ENCODE peak calls at places on chromosomes 13 and 19, in five cellular contexts. W is breast epithelium, S is left lung, P is neuronal stem cell, A is K562. K is an unnamed sample.

GRCh38 chr19:18349524-18350128 is 9.2 kb downstream of the PGPEP1 start:
- DNase-seq in W (peak; percentile 61), P (no peak), S (peak; percentile 89), A (peak; percentile 59), K (no peak)

GRCh38 chr13:45226024-45226423 is 25.2 kb upstream of the KCTD4 start:
- DNase-seq in W (no peak), P (no peak), A (no peak), S (no peak), K (no peak)

GRCh38 chr19:48152552-48152951 is 17.6 kb downstream of the LIG1 start:
- DNase-seq in W (peak; percentile 61), A (peak; percentile 53), P (peak; percentile 48), S (peak; percentile 45), K (no peak)

GRCh38 chr19:7924241-7924640 is 1.7 kb downstream of the CTXN1 start:
- DNase-seq in A (no peak), P (no peak), W (no peak), S (no peak), K (no peak)

GRCh38 chr19:12766051-12766521 is 9.3 kb downstream of the HOOK2 start:
- DNase-seq in P (no peak), A (peak; percentile 44), S (peak; percentile 99), W (peak; percentile 79), K (no peak)

GRCh38 chr13:40120781-40121180 is 465.3 kb downstream of the COG6 start:
- DNase-seq in P (no peak), S (no peak), A (no peak), W (no peak), K (no peak)

GRCh38 chr19:46753420-46754155 is 7.3 kb upstream of the STRN4 start:
- DNase-seq in S (peak; percentile 76), P (no peak), A (peak; percentile 50), W (no peak), K (no peak)

GRCh38 chr13:42333613-42334328 is 61.8 kb downstream of the AKAP11 start:
- DNase-seq in S (no peak), W (no peak), P (peak; percentile 38), A (no peak), K (no peak)

GRCh38 chr13:78587395-78587794 is 16.0 kb downstream of the POU4F1 start:
- DNase-seq in S (peak; percentile 50), A (no peak), W (no peak), P (peak; percentile 31), K (no peak)

GRCh38 chr13:75795274-75795673 is 159.1 kb downstream of the LMO7 start:
- DNase-seq in A (no peak), W (no peak), P (no peak), S (no peak), K (no peak)

GRCh38 chr13:45280751-45281634 is 60.0 kb downstream of the TPT1 start:
- DNase-seq in P (peak; percentile 17), S (peak; percentile 71), W (peak; percentile 72), A (no peak), K (peak; percentile 16)

GRCh38 chr19:7870571-7871279 is 3.5 kb downstream of the PRR36 start:
- DNase-seq in W (no peak), P (peak; percentile 85), A (peak; percentile 73), S (no peak), K (no peak)

GRCh38 chr19:45560686-45561085 is 23.9 kb downstream of the OPA3 start:
- DNase-seq in W (no peak), A (no peak), S (peak; percentile 43), P (no peak), K (no peak)

GRCh38 chr19:14400913-14401312 is 18.2 kb downstream of the DDX39A start:
- DNase-seq in S (no peak), A (no peak), W (no peak), P (no peak), K (no peak)

GRCh38 chr13:75492389-75492788 is 10.4 kb upstream of the TBC1D4 start:
- DNase-seq in A (no peak), W (no peak), P (no peak), S (no peak), K (no peak)

GRCh38 chr19:4703671-4704316 is 19.8 kb downstream of the DPP9 start:
- DNase-seq in A (peak; percentile 28), S (no peak), W (no peak), P (no peak), K (no peak)

GRCh38 chr19:8204961-8205360 is 4.2 kb upstream of the CERS4 start:
- DNase-seq in P (no peak), A (no peak), W (peak; percentile 83), S (no peak), K (no peak)

GRCh38 chr13:73090116-73090811 is 31.5 kb downstream of the KLF5 start:
- DNase-seq in A (peak; percentile 15), S (no peak), W (no peak), P (no peak), K (no peak)

GRCh38 chr19:48614436-48615144 is at the start of gene FAM83E:
- DNase-seq in A (peak; percentile 63), S (peak; percentile 91), W (no peak), P (no peak), K (no peak)

GRCh38 chr19:3801412-3802096 is 15.4 kb upstream of the MATK start:
- DNase-seq in A (peak; percentile 53), W (no peak), S (peak; percentile 85), P (peak; percentile 40), K (no peak)

GRCh38 chr13:82625753-82626152 is 1256.5 kb downstream of the SLITRK1 start:
- DNase-seq in P (no peak), A (no peak), S (no peak), W (no peak), K (no peak)

GRCh38 chr13:48184260-48184659 is 48.7 kb upstream of the ITM2B start:
- DNase-seq in A (no peak), W (no peak), P (no peak), S (no peak), K (no peak)

GRCh38 chr13:86792153-86792651 is 879.0 kb upstream of the SLITRK5 start:
- DNase-seq in W (no peak), A (no peak), P (no peak), S (peak; percentile 60), K (no peak)

GRCh38 chr19:39397360-39398296 is 6.5 kb downstream of the MED29 start:
- DNase-seq in S (peak; percentile 99), A (peak; percentile 80), W (peak; percentile 85), P (no peak), K (no peak)

GRCh38 chr13:91785435-91786137 is 387.2 kb downstream of the GPC5 start:
- DNase-seq in P (no peak), S (no peak), A (no peak), W (no peak), K (no peak)

GRCh38 chr13:110973007-110973700 is 58.3 kb upstream of the ANKRD10 start:
- DNase-seq in S (no peak), W (no peak), P (no peak), A (no peak), K (no peak)

GRCh38 chr13:86464193-86464592 is 665.0 kb upstream of the SLITRK6 start:
- DNase-seq in P (no peak), S (no peak), W (no peak), A (no peak), K (no peak)

GRCh38 chr19:39078436-39079200 is 5.5 kb upstream of the ACP7 start:
- DNase-seq in S (no peak), P (no peak), A (no peak), W (no peak), K (no peak)

GRCh38 chr19:4077800-4078683 is 11.3 kb upstream of the ZBTB7A start:
- DNase-seq in S (peak; percentile 92), P (no peak), W (peak; percentile 70), A (peak; percentile 55), K (no peak)

GRCh38 chr13:106078191-106078590 is 457.3 kb downstream of the EFNB2 start:
- DNase-seq in W (no peak), P (no peak), A (no peak), S (no peak), K (no peak)

GRCh38 chr13:27161980-27162379 is 9.6 kb downstream of the USP12 start:
- DNase-seq in A (no peak), W (no peak), P (no peak), S (no peak), K (no peak)
- H3K4me3 ChIP-seq in A (no peak overlapping the region), W (no peak overlapping the region), P (no peak overlapping the region), S (no peak overlapping the region), K (no peak overlapping the region)

DNA sequence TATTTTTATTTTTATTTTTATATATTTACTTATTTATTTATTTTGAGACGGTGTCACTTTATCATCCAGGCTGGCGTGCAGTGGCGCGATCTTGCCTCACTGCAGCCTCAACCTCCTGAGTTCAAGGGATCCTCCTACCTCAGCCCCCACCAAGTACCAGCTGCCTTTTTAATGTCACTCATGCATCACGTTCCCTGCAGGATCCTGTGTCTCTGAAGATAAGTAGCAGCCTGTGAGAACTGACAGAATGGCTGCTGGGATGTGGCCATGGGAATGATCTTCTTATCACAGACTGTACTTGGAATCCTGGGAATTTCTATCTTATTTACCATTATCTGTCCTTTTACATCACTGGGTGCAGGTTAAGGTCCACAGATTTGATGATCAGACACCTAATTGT is 9.2 kb upstream of the ZNF761 start:
- DNase-seq in P (no peak), A (no peak), S (no peak), W (no peak), K (no peak)
- H3K4me3 ChIP-seq in P (no peak overlapping the region), A (no peak overlapping the region), S (no peak overlapping the region), W (no peak overlapping the region), K (no peak overlapping the region)

DNA sequence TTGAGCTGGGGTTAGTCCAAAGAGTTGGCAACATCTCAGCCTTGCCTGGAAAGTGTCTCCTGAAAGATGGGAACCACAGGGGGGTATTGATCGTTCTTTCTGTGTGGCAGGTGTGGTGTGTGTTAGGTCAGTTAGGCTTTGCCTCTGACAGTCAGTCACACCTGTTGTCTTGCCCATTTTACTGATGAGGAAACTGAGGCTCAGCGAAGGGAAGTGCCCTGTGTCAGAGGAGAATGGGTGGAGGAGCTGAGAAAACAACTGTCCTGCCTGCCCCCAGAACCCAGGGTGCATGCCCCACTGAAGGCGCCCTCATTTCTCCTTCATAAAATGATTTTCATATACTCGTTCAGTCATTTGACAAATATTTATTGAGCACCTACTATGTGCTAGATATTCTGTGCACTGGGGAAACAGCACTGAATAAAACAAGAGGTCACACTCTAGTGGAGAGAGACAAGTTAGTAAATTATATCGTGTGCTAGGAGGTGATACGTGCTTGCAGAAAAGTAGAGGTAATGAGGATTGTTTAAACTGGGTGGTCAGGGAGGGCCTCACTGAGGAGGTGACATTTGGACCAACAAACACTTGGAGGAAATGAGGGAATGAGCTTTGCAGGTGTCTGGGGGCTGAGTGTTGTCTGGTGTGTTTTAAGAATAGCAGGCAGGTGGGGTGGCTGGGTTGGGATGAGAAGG is 1.6 kb downstream of the FXYD5 start:
- DNase-seq in A (no peak), W (no peak), S (no peak), P (no peak), K (no peak)
- H3K4me3 ChIP-seq in A (peak overlapping the region; percentile 92), W (peak overlapping the region; percentile 69), S (peak overlapping the region; percentile 64), P (no peak overlapping the region), K (peak overlapping the region; percentile 85)

DNA sequence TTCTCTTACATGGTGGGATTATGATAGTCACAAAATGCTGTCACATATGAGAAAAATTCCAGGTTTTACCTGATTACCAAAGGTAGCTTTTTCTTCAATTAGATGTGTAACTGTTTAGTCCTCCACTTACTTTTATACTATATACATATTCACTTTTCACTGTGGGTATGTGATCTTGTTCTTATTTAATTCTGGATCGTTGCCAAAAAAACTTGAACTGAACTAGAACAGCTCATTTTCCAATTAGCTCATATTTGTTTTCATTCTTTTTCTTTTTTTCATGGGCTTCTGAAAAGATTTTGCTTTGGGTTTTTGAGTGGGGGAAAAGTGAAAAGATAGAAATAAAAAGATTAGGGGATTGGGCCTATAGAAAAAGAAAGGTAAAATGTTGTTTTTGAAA is 291.9 kb downstream of the NDFIP2 start:
- DNase-seq in S (no peak), P (no peak), W (no peak), A (no peak), K (no peak)
- H3K4me3 ChIP-seq in S (no peak overlapping the region), P (no peak overlapping the region), W (no peak overlapping the region), A (no peak overlapping the region), K (no peak overlapping the region)

K was measured in thoracic aorta.